ENCODE peak calls at places on chromosomes 5 and 9, in eight cellular contexts. One of them, this sample, is unnamed.

GRCh38 chr9:136021891-136022681 is 60.9 kb upstream of the UBAC1 start:
- DNase-seq in activated T-helper 1 cell treated with Interleukin-2 at 50 U/mL for 16 hours: no peak
- DNase-seq in stimulated activated CD4-positive, alpha-beta T cell treated with anti-CD3 and anti-CD28 coated beads, Interleukin-1b, Interleukin-23, amount 100 ng/mL, for 24 hours: no peak
- DNase-seq in neural crest cell: no peak
- DNase-seq in astrocyte of the spinal cord: no peak
- DNase-seq in substantia nigra: no peak
- DNase-seq in CD4-positive, alpha-beta memory T cell: no peak
- DNase-seq in DMS 273 treated with DMSO at 0.1 percent for 48 hours: no peak
- DNase-seq in this sample: no peak

GRCh38 chr5:57429513-57430120 is 53.0 kb downstream of the ACTBL2 start:
- DNase-seq in activated T-helper 1 cell treated with Interleukin-2 at 50 U/mL for 16 hours: no peak
- DNase-seq in stimulated activated CD4-positive, alpha-beta T cell treated with anti-CD3 and anti-CD28 coated beads, Interleukin-1b, Interleukin-23, amount 100 ng/mL, for 24 hours: no peak
- DNase-seq in neural crest cell: no peak
- DNase-seq in astrocyte of the spinal cord: no peak
- DNase-seq in substantia nigra: no peak
- DNase-seq in CD4-positive, alpha-beta memory T cell: no peak
- DNase-seq in DMS 273 treated with DMSO at 0.1 percent for 48 hours: peak
- DNase-seq in this sample: no peak

GRCh38 chr5:170523830-170524229 is 20.0 kb downstream of the KCNIP1 start:
- DNase-seq in activated T-helper 1 cell treated with Interleukin-2 at 50 U/mL for 16 hours: no peak
- DNase-seq in stimulated activated CD4-positive, alpha-beta T cell treated with anti-CD3 and anti-CD28 coated beads, Interleukin-1b, Interleukin-23, amount 100 ng/mL, for 24 hours: no peak
- DNase-seq in neural crest cell: no peak
- DNase-seq in astrocyte of the spinal cord: no peak
- DNase-seq in substantia nigra: no peak
- DNase-seq in CD4-positive, alpha-beta memory T cell: no peak
- DNase-seq in DMS 273 treated with DMSO at 0.1 percent for 48 hours: no peak
- DNase-seq in this sample: no peak

GRCh38 chr5:150080696-150081435 is 5.5 kb downstream of the CSF1R start:
- DNase-seq in activated T-helper 1 cell treated with Interleukin-2 at 50 U/mL for 16 hours: no peak
- DNase-seq in stimulated activated CD4-positive, alpha-beta T cell treated with anti-CD3 and anti-CD28 coated beads, Interleukin-1b, Interleukin-23, amount 100 ng/mL, for 24 hours: no peak
- DNase-seq in neural crest cell: no peak
- DNase-seq in astrocyte of the spinal cord: no peak
- DNase-seq in substantia nigra: no peak
- DNase-seq in CD4-positive, alpha-beta memory T cell: no peak
- DNase-seq in DMS 273 treated with DMSO at 0.1 percent for 48 hours: no peak
- DNase-seq in this sample: no peak

GRCh38 chr5:149840226-149840825 is 104.3 kb downstream of the PDE6A start:
- DNase-seq in activated T-helper 1 cell treated with Interleukin-2 at 50 U/mL for 16 hours: no peak
- DNase-seq in stimulated activated CD4-positive, alpha-beta T cell treated with anti-CD3 and anti-CD28 coated beads, Interleukin-1b, Interleukin-23, amount 100 ng/mL, for 24 hours: no peak
- DNase-seq in neural crest cell: no peak
- DNase-seq in astrocyte of the spinal cord: no peak
- DNase-seq in substantia nigra: no peak
- DNase-seq in CD4-positive, alpha-beta memory T cell: no peak
- DNase-seq in DMS 273 treated with DMSO at 0.1 percent for 48 hours: no peak
- DNase-seq in this sample: no peak

GRCh38 chr9:34653610-34654072 is 1.7 kb downstream of the IL11RA start:
- DNase-seq in activated T-helper 1 cell treated with Interleukin-2 at 50 U/mL for 16 hours: no peak
- DNase-seq in stimulated activated CD4-positive, alpha-beta T cell treated with anti-CD3 and anti-CD28 coated beads, Interleukin-1b, Interleukin-23, amount 100 ng/mL, for 24 hours: no peak
- DNase-seq in neural crest cell: no peak
- DNase-seq in astrocyte of the spinal cord: no peak
- DNase-seq in substantia nigra: no peak
- DNase-seq in CD4-positive, alpha-beta memory T cell: no peak
- DNase-seq in DMS 273 treated with DMSO at 0.1 percent for 48 hours: no peak
- DNase-seq in this sample: peak

GRCh38 chr9:120710110-120710981 is 3.9 kb downstream of the MEGF9 start:
- DNase-seq in activated T-helper 1 cell treated with Interleukin-2 at 50 U/mL for 16 hours: no peak
- DNase-seq in stimulated activated CD4-positive, alpha-beta T cell treated with anti-CD3 and anti-CD28 coated beads, Interleukin-1b, Interleukin-23, amount 100 ng/mL, for 24 hours: no peak
- DNase-seq in neural crest cell: no peak
- DNase-seq in astrocyte of the spinal cord: peak
- DNase-seq in substantia nigra: no peak
- DNase-seq in CD4-positive, alpha-beta memory T cell: peak
- DNase-seq in DMS 273 treated with DMSO at 0.1 percent for 48 hours: peak
- DNase-seq in this sample: no peak

GRCh38 chr5:95471922-95472321 is 80.8 kb downstream of the FAM81B start:
- DNase-seq in activated T-helper 1 cell treated with Interleukin-2 at 50 U/mL for 16 hours: no peak
- DNase-seq in stimulated activated CD4-positive, alpha-beta T cell treated with anti-CD3 and anti-CD28 coated beads, Interleukin-1b, Interleukin-23, amount 100 ng/mL, for 24 hours: no peak
- DNase-seq in neural crest cell: no peak
- DNase-seq in astrocyte of the spinal cord: peak
- DNase-seq in substantia nigra: no peak
- DNase-seq in CD4-positive, alpha-beta memory T cell: no peak
- DNase-seq in DMS 273 treated with DMSO at 0.1 percent for 48 hours: no peak
- DNase-seq in this sample: no peak

GRCh38 chr9:122900791-122901190 is 4.4 kb downstream of the RC3H2 start:
- DNase-seq in activated T-helper 1 cell treated with Interleukin-2 at 50 U/mL for 16 hours: no peak
- DNase-seq in stimulated activated CD4-positive, alpha-beta T cell treated with anti-CD3 and anti-CD28 coated beads, Interleukin-1b, Interleukin-23, amount 100 ng/mL, for 24 hours: no peak
- DNase-seq in neural crest cell: no peak
- DNase-seq in astrocyte of the spinal cord: peak
- DNase-seq in substantia nigra: no peak
- DNase-seq in CD4-positive, alpha-beta memory T cell: peak
- DNase-seq in DMS 273 treated with DMSO at 0.1 percent for 48 hours: no peak
- DNase-seq in this sample: no peak

GRCh38 chr9:119853126-119853525 is 483.9 kb upstream of the BRINP1 start:
- DNase-seq in activated T-helper 1 cell treated with Interleukin-2 at 50 U/mL for 16 hours: no peak
- DNase-seq in stimulated activated CD4-positive, alpha-beta T cell treated with anti-CD3 and anti-CD28 coated beads, Interleukin-1b, Interleukin-23, amount 100 ng/mL, for 24 hours: no peak
- DNase-seq in neural crest cell: no peak
- DNase-seq in astrocyte of the spinal cord: no peak
- DNase-seq in substantia nigra: no peak
- DNase-seq in CD4-positive, alpha-beta memory T cell: no peak
- DNase-seq in DMS 273 treated with DMSO at 0.1 percent for 48 hours: no peak
- DNase-seq in this sample: no peak

GRCh38 chr9:133307271-133307670 is 28.7 kb downstream of the SURF6 start:
- DNase-seq in activated T-helper 1 cell treated with Interleukin-2 at 50 U/mL for 16 hours: no peak
- DNase-seq in stimulated activated CD4-positive, alpha-beta T cell treated with anti-CD3 and anti-CD28 coated beads, Interleukin-1b, Interleukin-23, amount 100 ng/mL, for 24 hours: no peak
- DNase-seq in neural crest cell: no peak
- DNase-seq in astrocyte of the spinal cord: no peak
- DNase-seq in substantia nigra: no peak
- DNase-seq in CD4-positive, alpha-beta memory T cell: no peak
- DNase-seq in DMS 273 treated with DMSO at 0.1 percent for 48 hours: no peak
- DNase-seq in this sample: no peak

GRCh38 chr5:176489077-176489476 is 40.9 kb downstream of the FAF2 start:
- DNase-seq in activated T-helper 1 cell treated with Interleukin-2 at 50 U/mL for 16 hours: no peak
- DNase-seq in stimulated activated CD4-positive, alpha-beta T cell treated with anti-CD3 and anti-CD28 coated beads, Interleukin-1b, Interleukin-23, amount 100 ng/mL, for 24 hours: no peak
- DNase-seq in neural crest cell: no peak
- DNase-seq in astrocyte of the spinal cord: no peak
- DNase-seq in substantia nigra: no peak
- DNase-seq in CD4-positive, alpha-beta memory T cell: no peak
- DNase-seq in DMS 273 treated with DMSO at 0.1 percent for 48 hours: no peak
- DNase-seq in this sample: no peak

GRCh38 chr9:114694719-114695269 is 12.8 kb upstream of the TEX48 start:
- DNase-seq in activated T-helper 1 cell treated with Interleukin-2 at 50 U/mL for 16 hours: no peak
- DNase-seq in stimulated activated CD4-positive, alpha-beta T cell treated with anti-CD3 and anti-CD28 coated beads, Interleukin-1b, Interleukin-23, amount 100 ng/mL, for 24 hours: no peak
- DNase-seq in neural crest cell: no peak
- DNase-seq in astrocyte of the spinal cord: no peak
- DNase-seq in substantia nigra: no peak
- DNase-seq in CD4-positive, alpha-beta memory T cell: no peak
- DNase-seq in DMS 273 treated with DMSO at 0.1 percent for 48 hours: no peak
- DNase-seq in this sample: no peak

GRCh38 chr5:150500905-150501304 is 7.0 kb upstream of the NDST1 start:
- DNase-seq in activated T-helper 1 cell treated with Interleukin-2 at 50 U/mL for 16 hours: no peak
- DNase-seq in stimulated activated CD4-positive, alpha-beta T cell treated with anti-CD3 and anti-CD28 coated beads, Interleukin-1b, Interleukin-23, amount 100 ng/mL, for 24 hours: no peak
- DNase-seq in neural crest cell: no peak
- DNase-seq in astrocyte of the spinal cord: no peak
- DNase-seq in substantia nigra: peak
- DNase-seq in CD4-positive, alpha-beta memory T cell: no peak
- DNase-seq in DMS 273 treated with DMSO at 0.1 percent for 48 hours: no peak
- DNase-seq in this sample: no peak

GRCh38 chr5:113053614-113054013 is 77.0 kb downstream of the DCP2 start:
- DNase-seq in activated T-helper 1 cell treated with Interleukin-2 at 50 U/mL for 16 hours: no peak
- DNase-seq in stimulated activated CD4-positive, alpha-beta T cell treated with anti-CD3 and anti-CD28 coated beads, Interleukin-1b, Interleukin-23, amount 100 ng/mL, for 24 hours: no peak
- DNase-seq in neural crest cell: no peak
- DNase-seq in astrocyte of the spinal cord: peak
- DNase-seq in substantia nigra: no peak
- DNase-seq in CD4-positive, alpha-beta memory T cell: no peak
- DNase-seq in DMS 273 treated with DMSO at 0.1 percent for 48 hours: no peak
- DNase-seq in this sample: no peak

GRCh38 chr5:32057157-32058096 is 116.7 kb downstream of the GOLPH3 start:
- DNase-seq in activated T-helper 1 cell treated with Interleukin-2 at 50 U/mL for 16 hours: no peak
- DNase-seq in stimulated activated CD4-positive, alpha-beta T cell treated with anti-CD3 and anti-CD28 coated beads, Interleukin-1b, Interleukin-23, amount 100 ng/mL, for 24 hours: no peak
- DNase-seq in neural crest cell: no peak
- DNase-seq in astrocyte of the spinal cord: no peak
- DNase-seq in substantia nigra: no peak
- DNase-seq in CD4-positive, alpha-beta memory T cell: no peak
- DNase-seq in DMS 273 treated with DMSO at 0.1 percent for 48 hours: peak
- DNase-seq in this sample: peak

GRCh38 chr9:98067184-98067583 is 10.7 kb downstream of the NANS start:
- DNase-seq in activated T-helper 1 cell treated with Interleukin-2 at 50 U/mL for 16 hours: no peak
- DNase-seq in stimulated activated CD4-positive, alpha-beta T cell treated with anti-CD3 and anti-CD28 coated beads, Interleukin-1b, Interleukin-23, amount 100 ng/mL, for 24 hours: no peak
- DNase-seq in neural crest cell: no peak
- DNase-seq in astrocyte of the spinal cord: no peak
- DNase-seq in substantia nigra: no peak
- DNase-seq in CD4-positive, alpha-beta memory T cell: no peak
- DNase-seq in DMS 273 treated with DMSO at 0.1 percent for 48 hours: no peak
- DNase-seq in this sample: no peak

GRCh38 chr9:72210522-72210921 is 61.3 kb downstream of the GDA start:
- DNase-seq in activated T-helper 1 cell treated with Interleukin-2 at 50 U/mL for 16 hours: no peak
- DNase-seq in stimulated activated CD4-positive, alpha-beta T cell treated with anti-CD3 and anti-CD28 coated beads, Interleukin-1b, Interleukin-23, amount 100 ng/mL, for 24 hours: no peak
- DNase-seq in neural crest cell: no peak
- DNase-seq in astrocyte of the spinal cord: no peak
- DNase-seq in substantia nigra: no peak
- DNase-seq in CD4-positive, alpha-beta memory T cell: no peak
- DNase-seq in DMS 273 treated with DMSO at 0.1 percent for 48 hours: no peak
- DNase-seq in this sample: no peak

This sample was measured in NCI-H1694.